ENCODE peak calls at places on chromosomes 3 and 15, in four cellular contexts. D is NAMALWA; I is effector CD4-positive, alpha-beta T cell; Q is M059J. S is an unnamed sample.
A peak's percentile ranks its signal among the peaks of the same experiment; 100 is the strongest.

GRCh38 chr15:101062063-101062462 is 142.9 kb downstream of the LRRK1 start:
- DNase-seq in D (no peak), Q (no peak), I (no peak), S (no peak)

GRCh38 chr3:54564374-54564925 is 363.4 kb downstream of the LRTM1 start:
- DNase-seq in I (no peak), Q (peak; percentile 40), D (no peak), S (no peak)

GRCh38 chr3:195774917-195775316 is 36.8 kb downstream of the MUC4 start:
- DNase-seq in Q (peak; percentile 51), I (no peak), D (peak; percentile 32), S (no peak)

GRCh38 chr3:157073810-157074209 is 86.1 kb downstream of the CCNL1 start:
- DNase-seq in Q (peak; percentile 97), D (no peak), I (no peak), S (no peak)

GRCh38 chr3:57855943-57856342 is 99.8 kb downstream of the SLMAP start:
- DNase-seq in I (no peak), Q (peak; percentile 7), D (no peak), S (no peak)

GRCh38 chr3:158248261-158248660 is 138.4 kb downstream of the RSRC1 start:
- DNase-seq in D (no peak), Q (no peak), I (no peak), S (no peak)

GRCh38 chr3:89795506-89795905 is 688.1 kb downstream of the EPHA3 start:
- DNase-seq in D (no peak), I (no peak), Q (no peak), S (no peak)

GRCh38 chr3:104080228-104080627 is 1286.5 kb upstream of the ALCAM start:
- DNase-seq in I (no peak), Q (no peak), D (no peak), S (no peak)

GRCh38 chr3:110625126-110625798 is 446.4 kb upstream of the NECTIN3 start:
- DNase-seq in D (no peak), I (no peak), Q (no peak), S (no peak)

GRCh38 chr3:136546718-136547117 is 205.5 kb downstream of the STAG1 start:
- DNase-seq in Q (peak; percentile 49), D (peak; percentile 53), I (no peak), S (peak; percentile 63)

GRCh38 chr3:183518446-183519185 is 36.9 kb downstream of the KLHL6 start:
- DNase-seq in I (no peak), D (no peak), Q (peak; percentile 44), S (no peak)

GRCh38 chr15:66189291-66189690 is 64.3 kb downstream of the MEGF11 start:
- DNase-seq in I (no peak), D (no peak), Q (no peak), S (no peak)

GRCh38 chr3:124797426-124797945 is 67.2 kb downstream of the UMPS start:
- DNase-seq in I (no peak), Q (no peak), D (no peak), S (no peak)

GRCh38 chr3:177944228-177944661 is 592.0 kb upstream of the KCNMB2 start:
- DNase-seq in D (peak; percentile 36), Q (peak; percentile 50), I (no peak), S (peak; percentile 76)

GRCh38 chr15:85751731-85752421 is 42.8 kb downstream of the KLHL25 start:
- DNase-seq in D (no peak), Q (no peak), I (no peak), S (no peak)

GRCh38 chr3:183085634-183086390 is 13.5 kb downstream of the MCCC1 start:
- DNase-seq in I (no peak), Q (peak; percentile 39), D (peak; percentile 28), S (no peak)

GRCh38 chr15:68316061-68316804 is 38.7 kb downstream of the FEM1B start:
- DNase-seq in I (no peak), D (no peak), Q (no peak), S (no peak)

GRCh38 chr3:115436767-115437301 is 186.5 kb upstream of the GAP43 start:
- DNase-seq in I (no peak), D (no peak), Q (peak; percentile 98), S (no peak)

S was measured in AML-193.